ENCODE peak calls at places on chromosomes 12 and 14, in five cellular contexts. S is H9, G is endothelial cell of umbilical vein, H is hepatocyte, M is GM23248. K is an unnamed sample. For H4K20me1, the result is how much of the 10 kb centered on the place peaks cover.

GRCh38 chr14:64806862-64807495 is 72.7 kb downstream of the SPTB start:
- DNase-seq in M (no peak), S (no peak), G (no peak), H (no peak), K (no peak)

GRCh38 chr12:56957229-56958052 is at the start of gene RDH16:
- DNase-seq in S (peak), M (no peak), H (no peak), G (no peak), K (peak)

GRCh38 chr12:7951671-7952070 is 15.7 kb upstream of the SLC2A3 start:
- DNase-seq in S (no peak), G (no peak), H (no peak), M (peak), K (no peak)

GRCh38 chr14:66359500-66359899 is 126.7 kb upstream of the CCDC196 start:
- DNase-seq in S (no peak), H (peak), G (peak), M (peak), K (peak)

GRCh38 chr14:33564774-33565630 is 385.9 kb downstream of the EGLN3 start:
- DNase-seq in S (peak), G (peak), M (peak), H (no peak), K (peak)

GRCh38 chr12:12705833-12706520 is 10.0 kb upstream of the GPR19 start:
- DNase-seq in G (peak), S (no peak), M (no peak), H (no peak), K (no peak)

GRCh38 chr12:575129-575502 is 88.1 kb downstream of the NINJ2 start:
- DNase-seq in S (no peak), H (no peak), M (peak), G (no peak), K (peak)

GRCh38 chr14:104001003-104001402 is 58.7 kb upstream of the RD3L start:
- DNase-seq in S (no peak), G (peak), M (no peak), H (no peak), K (no peak)

GRCh38 chr12:108181095-108181454 is 52.0 kb downstream of the WSCD2 start:
- DNase-seq in S (no peak), G (no peak), H (no peak), M (no peak), K (no peak)

GRCh38 chr12:32229971-32230606 is 123.4 kb downstream of the BICD1 start:
- DNase-seq in M (no peak), H (no peak), S (no peak), G (no peak), K (no peak)

GRCh38 chr12:106296179-106296877 is 6.2 kb upstream of the TCP11L2 start:
- DNase-seq in S (no peak), G (no peak), H (peak), M (peak), K (peak)

GRCh38 chr12:95960241-95960640 is 17.1 kb downstream of the AMDHD1 start:
- DNase-seq in G (no peak), H (no peak), M (no peak), S (no peak), K (no peak)

GRCh38 chr14:74653386-74654138 is 41.5 kb upstream of the LTBP2 start:
- DNase-seq in H (no peak), G (no peak), M (peak), S (no peak), K (no peak)

GRCh38 chr12:6197996-6198395 is 2.2 kb upstream of the CD9 start:
- DNase-seq in S (peak), H (no peak), G (no peak), M (no peak), K (no peak)

GRCh38 chr14:66395300-66395699 is 90.9 kb upstream of the CCDC196 start:
- DNase-seq in G (no peak), H (no peak), M (no peak), S (no peak), K (peak)

GRCh38 chr14:104968153-104968527 is 10.0 kb downstream of the AHNAK2 start:
- DNase-seq in S (peak), H (peak), M (peak), G (peak), K (peak)

GRCh38 chr12:91978143-91978542 is 167.5 kb downstream of the BTG1 start:
- DNase-seq in G (no peak), S (no peak), M (no peak), H (no peak), K (no peak)

GRCh38 chr12:58301337-58302122 is 360.2 kb downstream of the ATP23 start:
- DNase-seq in G (no peak), M (no peak), S (no peak), H (no peak), K (no peak)

GRCh38 chr12:129186952-129187351 is 333.7 kb downstream of the GLT1D1 start:
- DNase-seq in S (no peak), M (no peak), H (no peak), G (no peak), K (no peak)

DNA sequence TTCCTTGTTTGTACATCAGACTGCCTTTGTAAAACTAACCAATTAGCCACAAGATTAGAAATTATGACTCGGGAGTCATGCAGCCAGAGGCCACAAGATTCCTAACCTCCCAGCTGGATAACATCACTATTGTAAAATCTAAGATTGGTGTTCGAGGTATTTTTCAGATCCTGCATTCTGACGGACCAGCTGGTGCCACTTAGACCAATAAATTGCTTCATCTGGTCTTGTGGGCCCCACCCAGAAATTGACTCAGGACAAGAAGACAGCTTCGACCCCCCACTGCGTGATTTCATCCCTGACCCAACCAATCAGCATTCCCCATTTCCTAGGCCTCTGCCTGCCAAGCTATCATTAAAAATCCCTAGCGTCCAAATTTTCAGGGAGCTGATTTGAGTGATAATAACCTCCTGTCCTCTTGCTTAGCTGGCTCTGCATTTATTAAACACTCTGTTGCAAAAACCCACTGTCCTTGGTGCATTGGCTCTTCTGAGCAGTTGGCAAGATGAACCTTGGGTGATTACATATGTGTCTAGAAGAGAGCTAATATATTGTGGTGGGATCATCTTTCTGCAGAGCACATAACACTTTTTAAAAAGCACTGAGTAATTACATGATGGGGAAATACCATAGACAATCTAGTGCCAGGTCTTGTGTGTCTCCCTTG is 97.5 kb downstream of the CAND1 start:
- DNase-seq in S (no peak), M (peak), H (no peak), G (no peak), K (no peak)
- H4K20me1 ChIP-seq in S (under half), M (under half), H (under half), G (under half), K (under half)

DNA sequence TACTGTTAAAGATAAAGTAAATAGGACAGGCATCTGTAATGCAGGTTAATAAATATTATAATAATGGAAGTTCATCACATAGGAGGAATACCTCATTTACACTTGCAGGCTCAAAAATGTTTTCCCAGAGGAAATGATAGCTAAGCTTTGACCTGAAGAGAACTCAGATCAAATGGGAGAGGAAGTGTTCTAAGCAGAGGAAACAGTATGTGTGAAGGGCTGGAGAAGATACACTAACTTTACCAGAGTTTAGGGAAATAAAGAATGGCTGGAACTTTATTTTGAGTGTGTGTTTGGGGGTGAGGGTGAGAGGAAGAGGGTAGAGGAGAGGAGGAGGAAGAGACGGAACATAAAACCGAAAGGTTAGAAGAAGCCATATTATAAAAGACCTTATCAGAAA is 34.0 kb upstream of the AP4S1 start:
- DNase-seq in H (no peak), S (no peak), G (peak), M (no peak), K (no peak)
- H4K20me1 ChIP-seq in H (half or more), S (under half), G (under half), M (under half), K (under half)

GRCh38 chr12:68835333-68835908 is 27.4 kb downstream of the MDM2 start:
- DNase-seq in H (no peak), M (no peak), S (no peak), G (no peak), K (no peak)

GRCh38 chr12:68833508-68833907 is 25.5 kb downstream of the MDM2 start:
- DNase-seq in S (no peak), G (no peak), H (no peak), M (no peak), K (no peak)

GRCh38 chr12:68839183-68840147 is 31.5 kb downstream of the MDM2 start:
- DNase-seq in H (no peak), G (no peak), M (no peak), S (no peak), K (no peak)

GRCh38 chr12:68838046-68838886 is 30.3 kb downstream of the MDM2 start:
- DNase-seq in G (no peak), S (no peak), M (no peak), H (no peak), K (no peak)

DNA sequence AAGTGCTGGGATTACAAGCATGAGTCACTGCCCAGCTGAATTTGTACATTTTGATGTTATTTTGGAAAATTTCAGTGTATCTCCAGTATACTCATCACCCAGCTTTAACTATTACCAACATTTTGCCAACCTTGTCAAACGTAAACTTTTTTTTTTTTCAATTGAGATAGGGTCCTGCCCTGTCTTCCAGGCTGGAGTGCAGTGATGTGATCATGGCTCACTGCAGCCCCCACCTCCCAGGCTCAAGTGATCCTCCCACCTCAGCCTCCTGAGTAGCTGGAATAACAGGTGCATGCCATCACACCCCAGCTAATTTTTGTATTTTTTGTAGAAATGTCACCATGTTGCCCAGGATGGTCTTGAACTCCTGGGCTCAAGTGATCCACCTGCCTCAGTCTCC is 29.2 kb downstream of the MDM2 start:
- DNase-seq in H (no peak), S (no peak), G (no peak), M (no peak), K (no peak)
- H4K20me1 ChIP-seq in H (under half), S (under half), G (under half), M (under half), K (under half)

DNA sequence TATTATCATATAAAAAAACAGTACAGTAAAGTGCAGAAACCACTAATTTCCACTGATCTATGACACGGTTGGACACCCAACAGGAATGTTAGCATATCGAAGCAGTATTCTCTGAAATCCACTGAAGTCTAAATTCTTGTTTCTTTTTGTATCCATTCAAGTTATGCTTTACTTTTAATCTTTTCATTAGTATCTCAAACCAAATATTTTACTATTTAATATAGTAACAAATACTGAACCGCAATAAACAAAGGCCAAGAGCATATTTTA is 41.1 kb downstream of the ATXN2 start:
- DNase-seq in S (no peak), H (no peak), G (no peak), M (peak), K (no peak)
- H4K20me1 ChIP-seq in S (under half), H (half or more), G (under half), M (under half), K (under half)

GRCh38 chr12:89664441-89664840 is 44.2 kb downstream of the ATP2B1 start:
- DNase-seq in M (no peak), S (no peak), H (no peak), G (no peak), K (no peak)

GRCh38 chr12:89663577-89664357 is 44.9 kb downstream of the ATP2B1 start:
- DNase-seq in H (no peak), S (no peak), M (peak), G (peak), K (peak)

GRCh38 chr12:89665556-89665955 is 43.1 kb downstream of the ATP2B1 start:
- DNase-seq in M (no peak), S (no peak), G (no peak), H (no peak), K (no peak)

GRCh38 chr12:89662623-89663022 is 46.0 kb downstream of the ATP2B1 start:
- DNase-seq in G (no peak), S (no peak), M (peak), H (no peak), K (no peak)

DNA sequence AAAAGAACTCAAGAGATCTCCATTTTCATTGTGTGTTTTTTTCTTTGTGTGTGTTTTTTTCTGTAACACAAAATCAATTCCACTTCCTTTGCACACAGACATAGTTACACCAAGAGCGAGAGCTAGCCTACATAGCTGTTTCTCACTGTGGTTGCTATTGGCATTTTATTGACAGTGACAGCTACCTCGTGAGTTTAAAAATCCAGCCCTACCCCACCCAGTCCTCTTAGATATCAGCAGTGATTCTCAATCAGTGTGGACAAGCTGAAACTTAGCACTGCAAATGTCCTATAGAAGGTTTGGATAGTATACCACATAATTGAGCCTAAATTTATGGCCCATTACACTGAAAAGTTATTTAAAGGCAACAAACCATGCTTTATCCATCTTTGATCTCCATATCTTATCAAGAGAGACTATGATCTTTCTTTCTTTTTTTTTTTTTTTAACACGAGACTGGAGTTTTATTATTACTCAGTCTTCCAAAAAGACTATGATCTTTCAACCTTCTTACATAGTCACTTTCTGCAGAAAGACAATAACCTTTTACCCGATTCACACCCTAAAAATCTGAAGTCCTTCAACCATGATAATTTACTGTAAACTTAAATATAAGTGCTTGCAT is 46.8 kb downstream of the ATP2B1 start:
- DNase-seq in G (no peak), S (no peak), H (no peak), M (no peak), K (no peak)
- H4K20me1 ChIP-seq in G (under half), S (under half), H (under half), M (under half), K (under half)

GRCh38 chr12:68641138-68641537 is 30.4 kb downstream of the RAP1B start:
- DNase-seq in G (no peak), H (no peak), M (no peak), S (no peak), K (peak)
- H4K20me1 ChIP-seq in G (under half), H (half or more), M (under half), S (under half), K (under half)

DNA sequence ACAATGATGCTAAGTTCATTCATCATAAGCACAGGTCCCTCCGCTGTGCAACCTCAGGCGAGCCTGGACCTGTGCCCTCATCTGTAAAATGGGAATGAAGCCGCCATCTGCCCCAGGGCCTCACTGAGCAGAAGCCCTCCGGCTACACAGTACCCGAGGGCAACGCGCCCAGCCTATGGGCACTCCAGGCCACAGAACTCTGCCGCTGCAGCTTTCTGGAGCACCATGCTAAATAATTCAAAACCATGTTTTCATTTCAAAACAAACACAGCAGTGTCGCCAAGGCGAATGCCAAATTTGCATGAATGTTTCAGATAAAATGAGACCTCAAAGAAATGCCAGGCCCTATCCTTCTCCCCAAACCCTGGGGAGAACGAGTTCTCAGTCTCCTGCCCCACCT is 4.0 kb downstream of the NCOR2 start:
- DNase-seq in G (no peak), S (no peak), M (peak), H (no peak), K (no peak)
- H4K20me1 ChIP-seq in G (under half), S (under half), M (under half), H (half or more), K (under half)

GRCh38 chr14:85471744-85472143 is 58.2 kb upstream of the FLRT2 start:
- DNase-seq in S (no peak), G (peak), H (peak), M (peak), K (peak)
- H4K20me1 ChIP-seq in S (under half), G (under half), H (under half), M (under half), K (under half)

K was measured in mammary epithelial cell.